ENCODE peak calls at places on chromosomes 7 and 10, in six cellular contexts. V, X, P, B, U and R are unnamed samples.

GRCh38 chr10:121426307-121426706 is 171.9 kb downstream of the FGFR2 start:
- DNase-seq in V (no peak), X (no peak), P (no peak), B (no peak), U (no peak), R (no peak)

GRCh38 chr7:107043916-107044346 is 574 bp upstream of the PRKAR2B start:
- DNase-seq in V (no peak), X (no peak), P (no peak), B (no peak), U (no peak), R (no peak)

GRCh38 chr7:22361795-22362194 is 4.8 kb upstream of the RAPGEF5 start:
- DNase-seq in V (no peak), X (no peak), P (peak), B (peak), U (peak), R (peak)

GRCh38 chr10:8048281-8049008 is 6.0 kb upstream of the GATA3 start:
- DNase-seq in V (no peak), X (no peak), P (no peak), B (no peak), U (no peak), R (no peak)

GRCh38 chr7:40799-41750 is 151.3 kb upstream of the FAM20C start:
- DNase-seq in V (peak), X (no peak), P (no peak), B (no peak), U (no peak), R (no peak)

GRCh38 chr10:3054816-3055202 is 12.5 kb upstream of the PFKP start:
- DNase-seq in V (no peak), X (no peak), P (no peak), B (no peak), U (no peak), R (no peak)

GRCh38 chr10:88207121-88207546 is 343.7 kb downstream of the PTEN start:
- DNase-seq in V (no peak), X (no peak), P (no peak), B (no peak), U (no peak), R (no peak)

GRCh38 chr7:2233876-2234275 is 1.1 kb upstream of the MAD1L1 start:
- DNase-seq in V (no peak), X (no peak), P (no peak), B (no peak), U (no peak), R (no peak)

GRCh38 chr7:2482725-2483451 is 6.7 kb upstream of the GRIFIN start:
- DNase-seq in V (no peak), X (no peak), P (peak), B (no peak), U (no peak), R (no peak)

GRCh38 chr7:21076579-21076978 is 289.9 kb upstream of the SP8 start:
- DNase-seq in V (no peak), X (no peak), P (peak), B (no peak), U (no peak), R (no peak)

GRCh38 chr7:40969641-40970040 is 733.2 kb downstream of the INHBA start:
- DNase-seq in V (no peak), X (no peak), P (no peak), B (no peak), U (no peak), R (no peak)

GRCh38 chr10:128908109-128908898 is 558.7 kb upstream of the MGMT start:
- DNase-seq in V (no peak), X (no peak), P (no peak), B (no peak), U (no peak), R (no peak)